ENCODE peak calls at places on chromosome 13, in six cellular contexts. B is left lung, T is A673, F is AG10803, C is GM06990, M is heart right ventricle. U is an unnamed sample.

GRCh38 chr13:86002921-86003488 is 203.8 kb upstream of the SLITRK6 start:
- DNase-seq in B (no peak), T (no peak), F (no peak), C (no peak), M (no peak), U (no peak)

GRCh38 chr13:113526466-113527220 is 36.1 kb upstream of the DCUN1D2 start:
- DNase-seq in B (peak; percentile 49), T (no peak), F (no peak), C (no peak), M (no peak), U (no peak)

GRCh38 chr13:110394371-110394841 is 87.3 kb downstream of the COL4A2 start:
- DNase-seq in B (no peak), T (no peak), F (no peak), C (no peak), M (no peak), U (peak; percentile 93)

GRCh38 chr13:44364019-44364418 is 9.6 kb upstream of the SERP2 start:
- DNase-seq in B (no peak), T (no peak), F (no peak), C (no peak), M (no peak), U (no peak)

GRCh38 chr13:90867336-90867683 is 480.2 kb upstream of the MIR17HG start:
- DNase-seq in B (no peak), T (peak; percentile 82), F (peak; percentile 66), C (peak; percentile 1), M (peak; percentile 34), U (peak; percentile 56)

GRCh38 chr13:25375727-25376358 is 4.1 kb downstream of the ATP8A2 start:
- DNase-seq in B (no peak), T (peak; percentile 76), F (peak; percentile 38), C (no peak), M (no peak), U (peak; percentile 57)

GRCh38 chr13:20475927-20476691 is 49.5 kb downstream of the CRYL1 start:
- DNase-seq in B (no peak), T (no peak), F (no peak), C (peak; percentile 73), M (no peak), U (no peak)

GRCh38 chr13:31859546-31859945 is 120.2 kb downstream of the RXFP2 start:
- DNase-seq in B (no peak), T (no peak), F (no peak), C (peak; percentile 18), M (no peak), U (peak; percentile 8)

GRCh38 chr13:109625156-109625555 is 161.2 kb downstream of the IRS2 start:
- DNase-seq in B (no peak), T (no peak), F (no peak), C (no peak), M (no peak), U (no peak)

GRCh38 chr13:97724450-97724849 is 229.0 kb upstream of the IPO5 start:
- DNase-seq in B (no peak), T (peak; percentile 14), F (no peak), C (no peak), M (no peak), U (no peak)

GRCh38 chr13:51838235-51838846 is 6.6 kb downstream of the TMEM272 start:
- DNase-seq in B (no peak), T (no peak), F (peak; percentile 68), C (no peak), M (no peak), U (peak; percentile 25)

GRCh38 chr13:21020581-21020980 is 40.8 kb downstream of the LATS2 start:
- DNase-seq in B (no peak), T (no peak), F (no peak), C (no peak), M (no peak), U (no peak)

GRCh38 chr13:40549500-40550094 is 116.8 kb downstream of the FOXO1 start:
- DNase-seq in B (no peak), T (no peak), F (peak; percentile 80), C (no peak), M (no peak), U (no peak)

GRCh38 chr13:98056839-98057410 is 86.0 kb upstream of the FARP1 start:
- DNase-seq in B (no peak), T (no peak), F (no peak), C (no peak), M (no peak), U (no peak)

DNA sequence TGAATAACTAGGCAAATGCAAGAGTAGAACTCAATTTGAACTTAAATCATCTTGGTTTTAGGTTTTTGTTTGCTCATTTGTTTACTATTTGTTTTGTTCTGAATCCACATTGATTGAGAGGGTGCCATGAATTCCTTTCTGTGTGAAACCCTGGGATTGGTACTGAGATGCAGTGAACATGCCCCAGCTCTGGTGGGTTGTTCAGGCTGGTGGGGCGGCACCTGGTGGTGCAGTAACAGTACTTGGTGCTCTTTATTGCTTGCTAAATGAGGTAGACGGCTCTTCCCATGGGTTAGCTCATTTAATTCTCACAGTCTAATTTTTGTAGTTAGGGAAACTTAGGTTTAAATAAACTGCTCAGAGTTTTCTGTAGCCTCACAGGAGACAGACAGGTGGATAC is 48.4 kb downstream of the WASF3 start:
- DNase-seq in B (no peak), T (peak; percentile 47), F (no peak), C (no peak), M (no peak), U (no peak)
- TF ChIP-seq CTCF in B (no peak), T (peak; percentile 46), F (no peak), C (peak; percentile 22), M (no peak), U (peak; percentile 23)

GRCh38 chr13:55199132-55199531 is 1941.6 kb upstream of the PRR20A start:
- DNase-seq in B (no peak), T (peak; percentile 0), F (no peak), C (no peak), M (no peak), U (no peak)
- TF ChIP-seq CTCF in B (no peak), T (peak; percentile 11), F (no peak), C (no peak), M (no peak), U (no peak)

DNA sequence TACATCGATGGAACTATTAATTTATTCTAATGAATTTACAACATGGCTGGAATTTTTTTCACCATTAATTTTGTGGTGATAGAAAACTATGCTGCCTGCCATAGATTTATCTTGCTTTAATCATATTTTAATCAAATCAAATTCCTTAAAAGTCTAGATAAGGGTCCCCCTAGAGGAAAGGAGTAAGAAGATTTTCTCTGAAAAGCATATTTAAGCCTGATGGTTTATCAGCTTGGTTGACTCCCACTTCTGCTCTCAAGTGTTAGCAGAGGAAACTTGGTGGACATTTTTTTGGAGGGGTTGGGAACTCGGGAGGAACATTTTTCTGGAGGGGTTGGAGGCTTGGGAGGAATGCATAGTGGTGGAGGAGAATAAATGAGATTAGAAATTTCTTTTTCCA is 253.3 kb downstream of the KCNRG start:
- DNase-seq in B (no peak), T (peak; percentile 18), F (no peak), C (no peak), M (no peak), U (no peak)
- TF ChIP-seq CTCF in B (no peak), T (peak; percentile 41), F (peak; percentile 21), C (no peak), M (no peak), U (no peak)

DNA sequence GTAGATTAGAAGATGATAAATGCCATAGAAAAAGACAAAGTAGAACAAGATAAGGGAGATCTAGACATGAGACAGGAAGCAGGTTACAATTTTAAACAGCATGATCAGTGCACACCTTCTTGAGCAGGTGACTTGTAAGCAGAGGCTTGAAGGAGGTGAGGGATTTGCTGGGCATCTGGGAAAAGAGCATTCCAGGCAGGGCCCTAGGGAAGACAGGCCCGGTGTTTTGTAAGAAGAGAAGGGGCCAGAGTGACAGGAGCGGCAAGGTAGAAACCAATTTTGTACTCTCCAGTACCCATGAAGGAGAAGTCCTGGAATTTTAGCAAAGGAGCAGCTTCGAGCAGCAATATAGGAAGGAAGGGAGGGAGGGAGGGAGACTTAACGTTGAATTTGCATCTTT is 296.5 kb downstream of the MZT1 start:
- DNase-seq in B (no peak), T (no peak), F (no peak), C (no peak), M (no peak), U (no peak)
- TF ChIP-seq CTCF in B (no peak), T (no peak), F (no peak), C (no peak), M (no peak), U (no peak)

DNA sequence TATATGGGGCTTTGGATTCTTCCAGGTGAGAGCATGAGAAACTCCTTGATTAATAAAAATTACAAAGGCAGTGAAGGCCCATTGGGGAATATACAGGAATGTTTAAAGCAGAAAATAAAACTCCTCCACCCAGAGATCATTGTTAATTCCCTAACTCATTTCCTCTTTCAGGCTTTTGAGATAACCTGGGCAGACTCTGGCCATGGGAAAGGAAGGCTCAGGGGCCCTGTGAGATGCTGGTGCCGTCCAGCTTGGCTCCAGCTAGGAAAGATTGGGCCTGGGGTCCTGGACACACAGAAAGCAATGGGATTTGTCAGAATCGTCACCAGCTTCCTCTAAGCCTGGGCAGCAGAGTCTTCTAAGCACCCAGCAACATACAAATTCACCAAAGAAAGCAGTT is 36.8 kb upstream of the SPATA13 start:
- DNase-seq in B (no peak), T (no peak), F (no peak), C (no peak), M (no peak), U (no peak)
- TF ChIP-seq CTCF in B (no peak), T (no peak), F (no peak), C (no peak), M (no peak), U (no peak)

GRCh38 chr13:79675931-79676658 is 195.1 kb downstream of the NDFIP2 start:
- DNase-seq in B (no peak), T (no peak), F (no peak), C (no peak), M (no peak), U (no peak)
- TF ChIP-seq CTCF in B (no peak), T (no peak), F (no peak), C (no peak), M (peak; percentile 25), U (no peak)

GRCh38 chr13:23806874-23807522 is 82.2 kb downstream of the MIPEP start:
- DNase-seq in B (no peak), T (no peak), F (no peak), C (peak; percentile 27), M (no peak), U (no peak)

GRCh38 chr13:23808803-23809202 is 80.4 kb downstream of the MIPEP start:
- DNase-seq in B (no peak), T (no peak), F (no peak), C (no peak), M (no peak), U (peak; percentile 53)

GRCh38 chr13:23804166-23804565 is 85.0 kb downstream of the MIPEP start:
- DNase-seq in B (no peak), T (no peak), F (no peak), C (no peak), M (no peak), U (peak; percentile 71)

GRCh38 chr13:23801141-23801540 is 88.1 kb downstream of the MIPEP start:
- DNase-seq in B (no peak), T (no peak), F (no peak), C (no peak), M (no peak), U (no peak)

GRCh38 chr13:23805015-23805583 is 84.1 kb downstream of the MIPEP start:
- DNase-seq in B (no peak), T (no peak), F (no peak), C (no peak), M (no peak), U (no peak)
- TF ChIP-seq CTCF in B (no peak), T (no peak), F (no peak), C (no peak), M (no peak), U (no peak)